ENCODE peak calls at places on chromosomes 7 and 10, in four cellular contexts. N, B, O and Z are unnamed samples.

GRCh38 chr7:150382123-150382843 is 3.2 kb downstream of the ZNF775 start:
- DNase-seq in N (no peak), B (no peak), O (no peak), Z (no peak)

GRCh38 chr7:53358301-53358700 is 322.9 kb downstream of the POM121L12 start:
- DNase-seq in N (no peak), B (no peak), O (no peak), Z (no peak)

GRCh38 chr7:25759748-25760147 is 392.2 kb upstream of the NFE2L3 start:
- DNase-seq in N (no peak), B (no peak), O (no peak), Z (no peak)

GRCh38 chr10:71728218-71728737 is 8.7 kb upstream of the C10orf105 start:
- DNase-seq in N (peak; percentile 72), B (no peak), O (no peak), Z (no peak)

GRCh38 chr10:76308946-76309529 is 877.6 kb downstream of the LRMDA start:
- DNase-seq in N (no peak), B (no peak), O (no peak), Z (no peak)

GRCh38 chr10:127163632-127164031 is 32.8 kb downstream of the INSYN2A start:
- DNase-seq in N (no peak), B (no peak), O (no peak), Z (no peak)

GRCh38 chr10:11908991-11909390 is 85.8 kb downstream of the PROSER2 start:
- DNase-seq in N (no peak), B (no peak), O (no peak), Z (no peak)

GRCh38 chr7:116806046-116806944 is 56.1 kb upstream of the CAPZA2 start:
- DNase-seq in N (no peak), B (no peak), O (no peak), Z (peak; percentile 91)

GRCh38 chr7:117728858-117729257 is 144.4 kb downstream of the CTTNBP2 start:
- DNase-seq in N (peak; percentile 34), B (no peak), O (no peak), Z (no peak)

GRCh38 chr10:72333111-72334012 is 21.4 kb downstream of the DNAJB12 start:
- DNase-seq in N (no peak), B (no peak), O (no peak), Z (peak; percentile 57)

GRCh38 chr7:117724898-117725297 is 148.3 kb downstream of the CTTNBP2 start:
- DNase-seq in N (no peak), B (no peak), O (no peak), Z (no peak)

GRCh38 chr10:66788142-66788541 is 137.7 kb upstream of the LRRTM3 start:
- DNase-seq in N (no peak), B (no peak), O (no peak), Z (no peak)

GRCh38 chr7:122803323-122803722 is 82.9 kb downstream of the CADPS2 start:
- DNase-seq in N (no peak), B (no peak), O (no peak), Z (peak; percentile 74)

GRCh38 chr7:25831901-25832411 is 320.0 kb upstream of the NFE2L3 start:
- DNase-seq in N (no peak), B (peak; percentile 33), O (no peak), Z (no peak)

GRCh38 chr7:131556055-131556911 is at the start of gene PODXL:
- DNase-seq in N (no peak), B (peak; percentile 17), O (peak; percentile 99), Z (peak; percentile 75)

GRCh38 chr10:73797324-73798025 is 12.1 kb downstream of the ZSWIM8 start:
- DNase-seq in N (no peak), B (no peak), O (no peak), Z (no peak)

GRCh38 chr7:28346972-28347371 is 65.3 kb upstream of the CREB5 start:
- DNase-seq in N (no peak), B (peak; percentile 17), O (no peak), Z (no peak)

GRCh38 chr7:87447251-87447650 is 28.2 kb downstream of the ABCB4 start:
- DNase-seq in N (no peak), B (no peak), O (no peak), Z (no peak)

GRCh38 chr10:75525646-75526045 is 94.2 kb downstream of the LRMDA start:
- DNase-seq in N (no peak), B (no peak), O (no peak), Z (no peak)

GRCh38 chr7:7944619-7945282 is 23.8 kb upstream of the GLCCI1 start:
- DNase-seq in N (peak; percentile 99), B (no peak), O (no peak), Z (peak; percentile 24)

GRCh38 chr10:725786-726185 is 36.3 kb upstream of the DIP2C start:
- DNase-seq in N (no peak), B (no peak), O (no peak), Z (no peak)

GRCh38 chr10:16652154-16652553 is 130.5 kb upstream of the C1QL3 start:
- DNase-seq in N (no peak), B (peak; percentile 64), O (no peak), Z (no peak)

GRCh38 chr7:139118234-139118802 is 8.8 kb upstream of the ZC3HAV1 start:
- DNase-seq in N (peak; percentile 80), B (peak; percentile 81), O (peak; percentile 79), Z (peak; percentile 86)

GRCh38 chr7:137169282-137169698 is 174.2 kb downstream of the PTN start:
- DNase-seq in N (no peak), B (peak; percentile 85), O (no peak), Z (peak; percentile 53)

GRCh38 chr10:34644245-34644644 is 170.9 kb downstream of the PARD3 start:
- DNase-seq in N (no peak), B (no peak), O (no peak), Z (no peak)

GRCh38 chr7:138837627-138838026 is 39.6 kb upstream of the ATP6V0A4 start:
- DNase-seq in N (no peak), B (peak; percentile 1), O (no peak), Z (peak; percentile 62)

GRCh38 chr7:37984775-37985390 is 64.4 kb downstream of the EPDR1 start:
- DNase-seq in N (no peak), B (no peak), O (no peak), Z (no peak)

GRCh38 chr10:70328987-70329386 is 45.2 kb upstream of the NPFFR1 start:
- DNase-seq in N (no peak), B (peak; percentile 28), O (no peak), Z (no peak)
- TF ChIP-seq FOS in N (no peak), B (no peak), O (no peak), Z (no peak)

DNA sequence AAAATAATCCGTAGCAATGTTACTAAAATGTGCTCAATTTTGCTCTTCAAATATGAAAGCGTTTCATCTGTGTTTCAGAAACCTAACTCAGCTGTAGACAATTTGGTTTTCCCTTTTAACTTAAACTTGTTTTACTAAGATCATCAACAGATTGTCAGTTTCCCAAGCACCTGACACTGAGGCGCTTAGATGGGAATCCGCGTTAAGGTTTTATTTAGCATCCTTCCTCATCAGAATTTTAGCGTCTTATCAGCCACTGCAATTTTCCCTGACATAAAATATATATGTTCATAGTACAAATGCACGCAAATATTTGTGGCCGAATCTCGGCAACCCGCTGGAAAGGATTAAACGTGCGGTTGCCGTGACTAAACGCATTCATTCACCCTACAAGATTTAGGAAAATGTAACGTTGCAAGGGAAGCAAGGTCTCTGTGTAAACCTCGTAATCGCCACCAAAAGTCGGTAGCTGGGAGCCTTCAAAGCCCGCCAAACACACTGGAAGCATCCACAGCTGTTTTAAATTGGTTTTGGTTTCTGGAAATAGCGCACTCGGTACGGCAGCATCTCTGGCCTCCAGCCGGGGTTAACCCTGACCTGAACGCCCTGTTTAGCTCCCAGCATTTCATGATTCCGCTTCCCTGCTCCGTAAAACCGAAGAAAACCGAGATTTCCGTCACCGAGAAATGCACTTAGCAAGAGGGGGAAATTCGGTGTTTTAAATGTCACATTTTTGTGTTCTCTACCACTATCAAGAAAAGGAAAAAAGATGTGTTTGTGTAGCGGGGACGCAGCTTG is 970 bp downstream of the SGCE start:
- DNase-seq in N (no peak), B (peak; percentile 48), O (no peak), Z (peak; percentile 42)
- TF ChIP-seq FOS in N (no peak), B (no peak), O (no peak), Z (no peak)

GRCh38 chr7:129993275-129993674 is 40.5 kb upstream of the UBE2H start:
- DNase-seq in N (no peak), B (no peak), O (no peak), Z (no peak)

GRCh38 chr7:129986600-129986999 is 33.8 kb upstream of the UBE2H start:
- DNase-seq in N (no peak), B (no peak), O (no peak), Z (no peak)

GRCh38 chr7:129989466-129989865 is 36.7 kb upstream of the UBE2H start:
- DNase-seq in N (peak; percentile 53), B (no peak), O (no peak), Z (no peak)

GRCh38 chr7:129990403-129991192 is 37.8 kb upstream of the UBE2H start:
- DNase-seq in N (no peak), B (peak; percentile 25), O (no peak), Z (no peak)
- TF ChIP-seq FOS in N (no peak), B (no peak), O (no peak), Z (no peak)

GRCh38 chr7:134120405-134120804 is 6.7 kb upstream of the LRGUK start:
- DNase-seq in N (no peak), B (peak; percentile 3), O (no peak), Z (no peak)
- TF ChIP-seq FOS in N (no peak), B (no peak), O (no peak), Z (no peak)

GRCh38 chr10:70295321-70295720 is 11.5 kb upstream of the NPFFR1 start:
- DNase-seq in N (no peak), B (no peak), O (no peak), Z (no peak)
- TF ChIP-seq FOS in N (no peak), B (no peak), O (no peak), Z (no peak)

GRCh38 chr7:115747174-115747573 is 283.4 kb downstream of the TFEC start:
- DNase-seq in N (no peak), B (peak; percentile 19), O (no peak), Z (no peak)
- TF ChIP-seq FOS in N (no peak), B (no peak), O (no peak), Z (no peak)

GRCh38 chr7:158517072-158517471 is 70.6 kb downstream of the PTPRN2 start:
- DNase-seq in N (no peak), B (no peak), O (no peak), Z (no peak)

GRCh38 chr7:158517571-158517970 is 70.1 kb downstream of the PTPRN2 start:
- DNase-seq in N (no peak), B (no peak), O (no peak), Z (no peak)

GRCh38 chr7:158518915-158519640 is 68.5 kb downstream of the PTPRN2 start:
- DNase-seq in N (no peak), B (no peak), O (no peak), Z (no peak)

GRCh38 chr7:158524749-158525635 is 62.6 kb downstream of the PTPRN2 start:
- DNase-seq in N (no peak), B (no peak), O (no peak), Z (no peak)

DNA sequence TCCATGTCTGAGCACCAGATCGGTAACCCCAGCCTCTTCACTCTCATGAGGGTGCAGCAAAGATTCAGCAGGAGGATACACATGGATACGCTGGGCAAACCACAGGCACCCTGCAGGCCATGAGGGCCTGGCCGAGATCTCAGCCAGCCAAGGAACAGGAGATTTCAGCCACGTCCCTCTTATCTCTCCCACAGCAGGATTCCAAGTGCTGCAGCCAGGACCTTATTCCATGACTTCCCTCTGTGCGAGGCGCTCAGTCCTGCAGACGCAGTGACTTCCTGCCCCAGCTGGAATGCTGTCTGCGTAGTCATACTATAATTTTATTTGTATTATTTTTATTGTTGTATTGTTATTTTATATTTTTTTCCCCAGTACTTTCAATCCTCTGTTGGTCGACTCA is 66.8 kb downstream of the PTPRN2 start:
- DNase-seq in N (no peak), B (no peak), O (no peak), Z (no peak)
- TF ChIP-seq FOS in N (no peak), B (no peak), O (no peak), Z (no peak)